ENCODE peak calls at places on chromosomes 6 and 20, in five cellular contexts. K is H1, Y is mesenchymal stem cell, B is H9, Z is trophoblast cell. N is an unnamed sample.

GRCh38 chr6:36677753-36678487 is 594 bp upstream of the CDKN1A start:
- DNase-seq in Y (peak; percentile 39), K (no peak), B (no peak), Z (no peak), N (no peak)

GRCh38 chr20:46013826-46014516 is 5.3 kb downstream of the MMP9 start:
- DNase-seq in Y (peak; percentile 33), B (peak; percentile 88), Z (peak; percentile 72), K (no peak), N (peak; percentile 63)

GRCh38 chr6:3775386-3775785 is 23.9 kb upstream of the PXDC1 start:
- DNase-seq in Z (no peak), B (no peak), K (no peak), Y (no peak), N (no peak)

GRCh38 chr20:54070187-54070987 is at the start of gene BCAS1:
- DNase-seq in Z (no peak), Y (no peak), K (no peak), B (no peak), N (no peak)

GRCh38 chr20:8147476-8147875 is 15.4 kb downstream of the PLCB1 start:
- DNase-seq in B (no peak), Y (no peak), Z (no peak), K (no peak), N (no peak)

GRCh38 chr6:53168516-53169257 is 20.0 kb upstream of the GCM1 start:
- DNase-seq in Z (peak; percentile 90), K (no peak), Y (no peak), B (no peak), N (no peak)

GRCh38 chr6:22145823-22146379 is 150.9 kb downstream of the PRL start:
- DNase-seq in Z (peak; percentile 4), K (peak; percentile 17), B (peak; percentile 61), Y (peak; percentile 39), N (no peak)

GRCh38 chr20:60068509-60068908 is 110.3 kb downstream of the CDH26 start:
- DNase-seq in B (no peak), Y (no peak), K (no peak), Z (no peak), N (no peak)

GRCh38 chr6:10613077-10613476 is 81.3 kb downstream of the C6orf52 start:
- DNase-seq in K (no peak), Y (peak; percentile 21), Z (no peak), B (no peak), N (no peak)

GRCh38 chr20:2858591-2858990 is 14.7 kb upstream of the PTPRA start:
- DNase-seq in Z (no peak), B (no peak), K (no peak), Y (no peak), N (no peak)

GRCh38 chr20:642398-643174 is 10.4 kb downstream of the SRXN1 start:
- DNase-seq in Y (no peak), Z (no peak), B (peak; percentile 82), K (no peak), N (no peak)

GRCh38 chr6:90483116-90483839 is 103.6 kb downstream of the MAP3K7 start:
- DNase-seq in Y (no peak), K (no peak), B (no peak), Z (no peak), N (no peak)

GRCh38 chr20:8326196-8326595 is 194.1 kb downstream of the PLCB1 start:
- DNase-seq in Y (no peak), Z (peak; percentile 54), B (no peak), K (no peak), N (no peak)

GRCh38 chr20:51046021-51046985 is 23.4 kb upstream of the KCNG1 start:
- DNase-seq in Y (no peak), K (no peak), Z (no peak), B (no peak), N (no peak)

GRCh38 chr6:101400341-101400740 is 6.8 kb downstream of the GRIK2 start:
- DNase-seq in Z (no peak), B (no peak), Y (no peak), K (no peak), N (no peak)

GRCh38 chr6:101403566-101403965 is 10.1 kb downstream of the GRIK2 start:
- DNase-seq in B (peak; percentile 78), Z (peak; percentile 13), Y (no peak), K (no peak), N (no peak)

GRCh38 chr6:101402618-101403002 is 9.1 kb downstream of the GRIK2 start:
- DNase-seq in Y (no peak), Z (no peak), B (peak; percentile 83), K (no peak), N (peak; percentile 67)

GRCh38 chr6:101399627-101399955 is 6.1 kb downstream of the GRIK2 start:
- DNase-seq in Y (no peak), Z (no peak), B (peak; percentile 29), K (no peak), N (no peak)

GRCh38 chr6:101401792-101402617 is 8.5 kb downstream of the GRIK2 start:
- DNase-seq in B (peak; percentile 83), K (no peak), Z (no peak), Y (peak; percentile 44), N (peak; percentile 59)
- H3K9me3 ChIP-seq in B (no peaks in the 10 kb centered on the region), K (no peaks in the 10 kb centered on the region), Z (peaks cover 5% of the 10 kb centered on the region), Y (peaks cover 3% of the 10 kb centered on the region), N (no peaks in the 10 kb centered on the region)

GRCh38 chr6:131103869-131104268 is 31.4 kb upstream of the AKAP7 start:
- DNase-seq in K (no peak), B (no peak), Z (no peak), Y (no peak), N (no peak)
- H2BK12ac ChIP-seq in K (no peak overlapping the region), B (no peak overlapping the region), Z (no peak overlapping the region), Y (no peak overlapping the region), N (no peak overlapping the region)

GRCh38 chr6:32460528-32460927 is 20.8 kb downstream of the HLA-DRA start:
- DNase-seq in Z (no peak), K (no peak), B (no peak), Y (no peak), N (no peak)
- H3K9me3 ChIP-seq in Z (no peaks in the 10 kb centered on the region), K (no peaks in the 10 kb centered on the region), B (no peaks in the 10 kb centered on the region), Y (peaks cover 4% of the 10 kb centered on the region), N (no peaks in the 10 kb centered on the region)

DNA sequence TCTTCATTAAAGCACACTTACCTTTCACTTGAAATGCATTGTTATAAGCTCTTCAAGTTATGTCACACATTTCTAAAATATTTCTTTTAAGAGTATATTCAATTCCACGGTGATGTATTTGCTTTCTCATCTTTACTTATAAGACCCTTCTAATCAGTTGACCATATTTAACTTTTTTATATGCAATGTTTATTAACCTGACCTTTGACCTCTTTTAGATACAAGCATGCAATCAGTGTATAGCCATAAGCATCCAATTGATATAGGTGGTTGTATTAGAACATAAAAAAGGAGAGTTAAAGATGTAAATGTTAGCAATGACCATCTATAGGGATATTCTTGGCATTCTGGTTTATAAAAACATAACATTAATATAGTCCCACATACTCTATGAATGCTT is 9.2 kb downstream of the USP49 start:
- DNase-seq in Z (no peak), Y (no peak), B (no peak), K (no peak), N (no peak)
- H2BK12ac ChIP-seq in Z (no peak overlapping the region), Y (no peak overlapping the region), B (no peak overlapping the region), K (no peak overlapping the region), N (no peak overlapping the region)

GRCh38 chr6:148667395-148667794 is 79.4 kb upstream of the UST start:
- DNase-seq in Y (no peak), K (no peak), B (no peak), Z (no peak), N (no peak)

GRCh38 chr6:148677594-148678476 is 69.0 kb upstream of the UST start:
- DNase-seq in Z (no peak), B (no peak), Y (no peak), K (no peak), N (no peak)

GRCh38 chr6:148671085-148671484 is 75.7 kb upstream of the UST start:
- DNase-seq in K (peak; percentile 29), B (peak; percentile 56), Y (no peak), Z (no peak), N (no peak)

GRCh38 chr6:148671952-148672351 is 74.9 kb upstream of the UST start:
- DNase-seq in Y (no peak), B (no peak), K (no peak), Z (no peak), N (no peak)
- H3K9me3 ChIP-seq in Y (peaks cover 50% of the 10 kb centered on the region), B (no peaks in the 10 kb centered on the region), K (peaks cover 9% of the 10 kb centered on the region), Z (peaks cover 9% of the 10 kb centered on the region), N (peaks cover 6% of the 10 kb centered on the region)

GRCh38 chr6:149084026-149084425 is 233.5 kb upstream of the TAB2 start:
- DNase-seq in Y (no peak), K (no peak), B (no peak), Z (peak; percentile 15), N (no peak)

GRCh38 chr6:149079911-149080501 is 237.5 kb upstream of the TAB2 start:
- DNase-seq in Z (no peak), B (no peak), Y (peak; percentile 58), K (no peak), N (no peak)

GRCh38 chr6:149081281-149081680 is 236.2 kb upstream of the TAB2 start:
- DNase-seq in Y (no peak), Z (no peak), B (no peak), K (no peak), N (no peak)

GRCh38 chr6:149080511-149080910 is 237.0 kb upstream of the TAB2 start:
- DNase-seq in B (no peak), Z (no peak), Y (peak; percentile 38), K (no peak), N (no peak)

GRCh38 chr6:149082320-149082719 is 235.2 kb upstream of the TAB2 start:
- DNase-seq in K (no peak), Z (peak; percentile 84), B (peak; percentile 76), Y (peak; percentile 68), N (peak; percentile 57)
- H2BK12ac ChIP-seq in K (no peak overlapping the region), Z (no peak overlapping the region), B (no peak overlapping the region), Y (no peak overlapping the region), N (no peak overlapping the region)

GRCh38 chr6:39507331-39507998 is 185.0 kb upstream of the KCNK16 start:
- DNase-seq in Z (no peak), Y (no peak), B (no peak), K (no peak), N (no peak)
- H3K9me3 ChIP-seq in Z (no peaks in the 10 kb centered on the region), Y (peaks cover 11% of the 10 kb centered on the region), B (no peaks in the 10 kb centered on the region), K (peaks cover 13% of the 10 kb centered on the region), N (no peaks in the 10 kb centered on the region)

GRCh38 chr20:47527004-47527800 is 25.5 kb downstream of the NCOA3 start:
- DNase-seq in B (no peak), K (no peak), Y (no peak), Z (peak; percentile 43), N (no peak)

GRCh38 chr20:47515843-47516242 is 14.2 kb downstream of the NCOA3 start:
- DNase-seq in Y (no peak), K (no peak), Z (no peak), B (no peak), N (no peak)

GRCh38 chr20:47524385-47524784 is 22.7 kb downstream of the NCOA3 start:
- DNase-seq in Z (no peak), K (no peak), Y (no peak), B (no peak), N (no peak)

GRCh38 chr20:47521059-47521808 is 19.5 kb downstream of the NCOA3 start:
- DNase-seq in B (peak; percentile 85), Z (no peak), K (no peak), Y (no peak), N (no peak)
- H2BK12ac ChIP-seq in B (no peak overlapping the region), Z (no peak overlapping the region), K (no peak overlapping the region), Y (no peak overlapping the region), N (no peak overlapping the region)

GRCh38 chr6:61688165-61688564 is 597.9 kb downstream of the KHDRBS2 start:
- DNase-seq in Z (no peak), K (no peak), B (no peak), Y (no peak), N (no peak)

GRCh38 chr6:61679625-61680024 is 606.4 kb downstream of the KHDRBS2 start:
- DNase-seq in B (no peak), Y (no peak), Z (no peak), K (no peak), N (no peak)

GRCh38 chr6:61682562-61682961 is 603.5 kb downstream of the KHDRBS2 start:
- DNase-seq in Z (no peak), Y (no peak), K (peak; percentile 7), B (no peak), N (no peak)
- H3K9me3 ChIP-seq in Z (no peaks in the 10 kb centered on the region), Y (peaks cover 3% of the 10 kb centered on the region), K (no peaks in the 10 kb centered on the region), B (no peaks in the 10 kb centered on the region), N (no peaks in the 10 kb centered on the region)

N was measured in neuronal stem cell.